ENCODE peak calls at places on chromosomes 4 and X, in four cellular contexts. One of them, this sample, is unnamed.

GRCh38 chrX:120761810-120762209 is 113.9 kb downstream of the CT47B1 start:
- DNase-seq in right atrium auricular region: no peak
- DNase-seq in GM20000: no peak
- DNase-seq in lower lobe of right lung: no peak
- DNase-seq in this sample: no peak

GRCh38 chrX:104113237-104113965 is 1.1 kb downstream of the ZCCHC18 start:
- DNase-seq in right atrium auricular region: no peak
- DNase-seq in lower lobe of right lung: peak
- DNase-seq in GM20000: peak
- DNase-seq in this sample: peak

GRCh38 chr4:76658231-76659102 is 223.4 kb downstream of the SHROOM3 start:
- DNase-seq in right atrium auricular region: no peak
- DNase-seq in lower lobe of right lung: no peak
- DNase-seq in GM20000: no peak
- DNase-seq in this sample: no peak

GRCh38 chr4:17447675-17448298 is 64.1 kb downstream of the QDPR start:
- DNase-seq in lower lobe of right lung: no peak
- DNase-seq in right atrium auricular region: no peak
- DNase-seq in GM20000: peak
- DNase-seq in this sample: peak

GRCh38 chr4:7103599-7104365 is 35.9 kb upstream of the GRPEL1 start:
- DNase-seq in right atrium auricular region: peak
- DNase-seq in lower lobe of right lung: peak
- DNase-seq in GM20000: no peak
- DNase-seq in this sample: peak

GRCh38 chr4:94757192-94758140 is at the start of gene BMPR1B:
- DNase-seq in GM20000: peak
- DNase-seq in lower lobe of right lung: no peak
- DNase-seq in right atrium auricular region: no peak
- DNase-seq in this sample: peak

GRCh38 chr4:127622923-127623754 is 9.6 kb upstream of the INTU start:
- DNase-seq in GM20000: peak
- DNase-seq in right atrium auricular region: no peak
- DNase-seq in lower lobe of right lung: peak
- DNase-seq in this sample: peak

GRCh38 chrX:147174596-147174995 is 360.1 kb upstream of the CXorf51A start:
- DNase-seq in lower lobe of right lung: no peak
- DNase-seq in GM20000: no peak
- DNase-seq in right atrium auricular region: no peak
- DNase-seq in this sample: no peak

GRCh38 chrX:68568136-68568535 is 69.3 kb downstream of the YIPF6 start:
- DNase-seq in GM20000: no peak
- DNase-seq in lower lobe of right lung: no peak
- DNase-seq in right atrium auricular region: no peak
- DNase-seq in this sample: no peak

GRCh38 chrX:83077606-83078005 is 430.5 kb upstream of the POU3F4 start:
- DNase-seq in right atrium auricular region: no peak
- DNase-seq in GM20000: no peak
- DNase-seq in lower lobe of right lung: no peak
- DNase-seq in this sample: no peak

GRCh38 chrX:129706395-129707072 is 32.2 kb upstream of the XPNPEP2 start:
- DNase-seq in lower lobe of right lung: no peak
- DNase-seq in GM20000: no peak
- DNase-seq in right atrium auricular region: no peak
- DNase-seq in this sample: no peak

GRCh38 chr4:151540728-151541437 is 131.9 kb downstream of the FHIP1A start:
- DNase-seq in right atrium auricular region: no peak
- DNase-seq in lower lobe of right lung: no peak
- DNase-seq in GM20000: no peak
- DNase-seq in this sample: no peak

GRCh38 chrX:8245411-8245810 is 74.3 kb upstream of the VCX2 start:
- DNase-seq in lower lobe of right lung: no peak
- DNase-seq in GM20000: no peak
- DNase-seq in right atrium auricular region: no peak
- DNase-seq in this sample: no peak

GRCh38 chr4:6085943-6086628 is 67.9 kb upstream of the C4orf50 start:
- DNase-seq in right atrium auricular region: no peak
- DNase-seq in lower lobe of right lung: no peak
- DNase-seq in GM20000: no peak
- DNase-seq in this sample: no peak

GRCh38 chr4:4341861-4342650 is 44.8 kb upstream of the NSG1 start:
- DNase-seq in lower lobe of right lung: no peak
- DNase-seq in right atrium auricular region: no peak
- DNase-seq in GM20000: no peak
- DNase-seq in this sample: no peak

GRCh38 chr4:120769227-120769626 is 153.3 kb downstream of the PRDM5 start:
- DNase-seq in right atrium auricular region: no peak
- DNase-seq in lower lobe of right lung: no peak
- DNase-seq in GM20000: no peak
- DNase-seq in this sample: no peak

GRCh38 chr4:40493160-40493559 is 136.5 kb downstream of the RBM47 start:
- DNase-seq in right atrium auricular region: no peak
- DNase-seq in GM20000: no peak
- DNase-seq in lower lobe of right lung: no peak
- DNase-seq in this sample: no peak

GRCh38 chrX:35726176-35726575 is 72.0 kb upstream of the MAGEB16 start:
- DNase-seq in GM20000: no peak
- DNase-seq in right atrium auricular region: no peak
- DNase-seq in lower lobe of right lung: no peak
- DNase-seq in this sample: no peak
- TF ChIP-seq CTCF in GM20000: no peak
- TF ChIP-seq CTCF in right atrium auricular region: peak
- TF ChIP-seq CTCF in lower lobe of right lung: no peak
- TF ChIP-seq CTCF in this sample: peak

DNA sequence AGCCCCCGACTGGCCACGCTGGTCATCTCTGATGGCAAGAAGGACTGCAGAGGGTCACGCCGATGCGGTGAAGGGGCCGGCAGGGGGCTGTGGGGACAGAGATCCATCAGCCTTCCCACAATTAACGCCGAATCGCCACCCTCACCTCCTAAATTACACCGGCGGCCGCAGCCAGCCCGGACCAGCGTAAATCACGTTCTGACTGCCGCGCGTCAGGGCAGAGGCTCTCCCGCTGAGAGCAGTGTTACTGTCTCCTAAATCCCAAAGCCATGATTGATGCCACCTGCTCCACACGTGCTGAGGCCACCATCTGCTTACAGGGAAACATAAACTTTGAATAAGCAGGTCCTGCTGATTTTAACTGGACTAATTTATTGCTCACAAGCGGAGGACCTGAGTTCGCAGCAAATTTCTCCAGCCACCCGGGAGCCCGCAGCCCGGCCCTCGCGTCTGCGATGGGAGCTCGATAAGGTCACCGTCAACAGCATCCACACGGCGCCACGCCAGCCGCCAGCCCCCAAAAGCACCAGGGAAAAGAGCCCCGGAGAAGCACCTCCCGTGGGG is 127.3 kb upstream of the NKX1-1 start:
- DNase-seq in lower lobe of right lung: peak
- DNase-seq in GM20000: no peak
- DNase-seq in right atrium auricular region: no peak
- DNase-seq in this sample: no peak
- TF ChIP-seq CTCF in lower lobe of right lung: no peak
- TF ChIP-seq CTCF in GM20000: no peak
- TF ChIP-seq CTCF in right atrium auricular region: no peak
- TF ChIP-seq CTCF in this sample: no peak

DNA sequence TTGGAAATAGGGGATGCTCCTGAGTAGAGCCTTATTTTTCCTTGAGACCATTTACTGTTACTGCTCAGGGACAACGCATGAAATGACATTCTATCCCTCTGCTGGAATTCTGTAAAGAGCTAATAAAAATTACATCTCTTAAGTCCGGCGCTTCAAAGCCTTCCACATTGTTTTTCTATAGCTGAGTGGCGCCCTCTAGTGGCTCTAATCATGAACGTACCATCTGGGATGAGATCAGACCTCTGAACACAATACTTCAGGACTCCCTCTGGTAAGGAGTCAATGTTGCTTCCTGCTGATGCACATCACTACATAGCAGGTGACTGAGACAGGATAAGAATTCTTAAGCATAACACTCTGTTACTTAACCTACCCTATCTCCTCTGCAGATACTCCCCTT is 6.0 kb downstream of the HMGN5 start:
- DNase-seq in lower lobe of right lung: no peak
- DNase-seq in right atrium auricular region: peak
- DNase-seq in GM20000: peak
- DNase-seq in this sample: peak
- TF ChIP-seq CTCF in lower lobe of right lung: peak
- TF ChIP-seq CTCF in right atrium auricular region: peak
- TF ChIP-seq CTCF in GM20000: no peak
- TF ChIP-seq CTCF in this sample: peak

GRCh38 chrX:149648932-149649331 is 17.3 kb upstream of the TMEM185A start:
- DNase-seq in GM20000: no peak
- DNase-seq in lower lobe of right lung: no peak
- DNase-seq in right atrium auricular region: no peak
- DNase-seq in this sample: no peak
- TF ChIP-seq CTCF in GM20000: no peak
- TF ChIP-seq CTCF in lower lobe of right lung: no peak
- TF ChIP-seq CTCF in right atrium auricular region: no peak
- TF ChIP-seq CTCF in this sample: no peak

GRCh38 chrX:133473451-133473850 is 58.2 kb upstream of the GPC4 start:
- DNase-seq in lower lobe of right lung: no peak
- DNase-seq in GM20000: no peak
- DNase-seq in right atrium auricular region: no peak
- DNase-seq in this sample: no peak

GRCh38 chrX:133474559-133474958 is 59.3 kb upstream of the GPC4 start:
- DNase-seq in lower lobe of right lung: no peak
- DNase-seq in right atrium auricular region: no peak
- DNase-seq in GM20000: no peak
- DNase-seq in this sample: no peak

GRCh38 chrX:133475953-133476352 is 60.7 kb upstream of the GPC4 start:
- DNase-seq in lower lobe of right lung: no peak
- DNase-seq in GM20000: no peak
- DNase-seq in right atrium auricular region: no peak
- DNase-seq in this sample: no peak

GRCh38 chrX:133475521-133475920 is 60.2 kb upstream of the GPC4 start:
- DNase-seq in right atrium auricular region: no peak
- DNase-seq in GM20000: no peak
- DNase-seq in lower lobe of right lung: no peak
- DNase-seq in this sample: no peak
- TF ChIP-seq CTCF in right atrium auricular region: no peak
- TF ChIP-seq CTCF in GM20000: no peak
- TF ChIP-seq CTCF in lower lobe of right lung: no peak
- TF ChIP-seq CTCF in this sample: no peak

This sample was measured in neural crest cell.